ENCODE peak calls at places on chromosomes 6 and 20, in five cellular contexts. N, O, C, A and T are unnamed samples. For H3K4me1, the result is how much of the 10 kb centered on the place peaks cover.

GRCh38 chr6:39411465-39411864 is 89.0 kb upstream of the KCNK16 start:
- DNase-seq in C (no peak), N (no peak), A (no peak), O (no peak), T (no peak)

GRCh38 chr6:22764521-22764920 is 195.2 kb downstream of the HDGFL1 start:
- DNase-seq in N (no peak), O (peak), A (no peak), C (no peak), T (no peak)

GRCh38 chr20:21436186-21436585 is 38.9 kb upstream of the NKX2-4 start:
- DNase-seq in C (no peak), O (peak), A (no peak), N (no peak), T (no peak)

GRCh38 chr6:14743465-14744211 is 502.2 kb upstream of the JARID2 start:
- DNase-seq in O (no peak), N (no peak), A (peak), C (peak), T (peak)

GRCh38 chr20:57753332-57754164 is 43.7 kb upstream of the PMEPA1 start:
- DNase-seq in C (no peak), O (no peak), N (no peak), A (no peak), T (no peak)

GRCh38 chr6:79040083-79040482 is 38.0 kb downstream of the PHIP start:
- DNase-seq in N (no peak), A (no peak), C (no peak), O (no peak), T (no peak)

GRCh38 chr6:14744212-14744556 is 501.7 kb upstream of the JARID2 start:
- DNase-seq in C (no peak), O (no peak), A (no peak), N (no peak), T (no peak)

GRCh38 chr6:146077992-146078391 is 49.1 kb downstream of the GRM1 start:
- DNase-seq in N (no peak), C (no peak), O (no peak), A (no peak), T (no peak)

GRCh38 chr6:108838101-108838717 is 10.0 kb upstream of the ARMC2 start:
- DNase-seq in C (peak), N (peak), A (peak), O (no peak), T (no peak)

GRCh38 chr6:162377735-162378134 is 349.8 kb downstream of the PRKN start:
- DNase-seq in C (no peak), N (no peak), O (no peak), A (no peak), T (no peak)

GRCh38 chr20:48295445-48295903 is 510.2 kb upstream of the SULF2 start:
- DNase-seq in N (peak), A (no peak), C (no peak), O (peak), T (peak)

GRCh38 chr20:42587427-42587826 is 602.3 kb downstream of the PTPRT start:
- DNase-seq in O (no peak), C (no peak), A (no peak), N (no peak), T (no peak)

GRCh38 chr6:159875194-159875593 is 15.6 kb upstream of the MAS1 start:
- DNase-seq in A (no peak), C (no peak), O (no peak), N (no peak), T (no peak)

GRCh38 chr6:1015819-1016218 is 296.1 kb upstream of the FOXQ1 start:
- DNase-seq in N (no peak), C (no peak), O (no peak), A (no peak), T (no peak)

GRCh38 chr6:165889636-165890403 is 226.8 kb upstream of the PDE10A start:
- DNase-seq in O (no peak), A (no peak), C (no peak), N (peak), T (peak)

GRCh38 chr6:14537061-14537460 is 419.5 kb downstream of the CD83 start:
- DNase-seq in C (no peak), O (no peak), A (no peak), N (no peak), T (no peak)

DNA sequence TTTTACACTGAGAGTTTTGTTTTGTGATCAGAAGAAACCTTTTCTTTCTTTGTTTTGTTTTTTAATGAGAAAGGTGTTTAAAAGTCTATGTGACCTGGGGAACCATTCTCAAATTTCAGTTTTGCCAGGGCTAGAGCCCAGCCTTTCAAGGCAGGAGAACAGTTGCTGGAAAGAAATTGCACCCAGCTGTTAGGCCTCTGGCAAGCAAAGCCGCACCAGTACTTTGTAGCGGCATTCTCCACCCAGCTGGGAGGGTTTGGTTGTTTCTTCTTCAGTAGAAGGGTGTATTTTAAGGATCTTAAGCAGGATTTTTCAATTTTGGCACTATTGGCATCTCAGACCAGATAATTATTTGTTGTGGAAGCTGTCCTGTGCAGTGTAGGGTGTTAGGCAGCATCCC is 16.6 kb upstream of the MAPK13 start:
- DNase-seq in N (no peak), C (no peak), A (no peak), O (no peak), T (no peak)
- H3K4me1 ChIP-seq in N (under half), C (under half), A (under half), O (under half), T (under half)

GRCh38 chr20:63273180-63273579 is 567 bp downstream of the ARFGAP1 start:
- DNase-seq in O (peak), A (peak), C (no peak), N (no peak), T (no peak)
- H3K27ac ChIP-seq in O (peak), A (peak), C (peak), N (no peak), T (no peak)

GRCh38 chr6:13417431-13417830 is 70.0 kb downstream of the GFOD1 start:
- DNase-seq in N (no peak), O (no peak), C (no peak), A (no peak), T (no peak)
- H3K4me1 ChIP-seq in N (under half), O (under half), C (half or more), A (half or more), T (under half)

GRCh38 chr20:17531537-17532025 is 402 bp upstream of the BFSP1 start:
- DNase-seq in N (no peak), O (peak), A (no peak), C (no peak), T (no peak)

GRCh38 chr20:17530716-17531536 is at the start of gene BFSP1:
- DNase-seq in A (peak), O (peak), N (peak), C (peak), T (peak)

GRCh38 chr20:17534077-17534476 is 2.9 kb upstream of the BFSP1 start:
- DNase-seq in O (no peak), N (no peak), C (no peak), A (no peak), T (no peak)

GRCh38 chr20:17530153-17530552 is 1.0 kb downstream of the BFSP1 start:
- DNase-seq in O (no peak), C (no peak), A (no peak), N (no peak), T (no peak)

DNA sequence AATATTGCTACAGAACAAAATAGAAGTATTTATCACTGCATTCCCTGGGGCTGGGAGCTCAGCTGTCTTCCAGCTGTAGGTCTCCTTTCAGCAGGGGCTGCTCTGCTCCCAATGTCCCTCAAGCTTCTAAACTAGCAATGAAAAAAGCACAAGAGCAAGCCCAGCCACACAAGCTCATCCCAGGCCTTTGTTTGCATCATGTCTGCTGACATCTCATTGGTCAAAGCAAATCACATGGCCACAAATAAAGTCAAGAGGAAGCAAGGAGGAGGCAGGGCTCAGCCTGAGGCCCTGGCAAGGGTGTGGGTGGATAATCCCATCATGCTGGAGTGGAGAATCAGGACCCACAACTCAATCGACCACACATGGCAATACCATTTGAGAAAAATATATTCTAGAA is 2.2 kb upstream of the BFSP1 start:
- DNase-seq in N (peak), C (no peak), A (no peak), O (peak), T (peak)
- H3K27ac ChIP-seq in N (no peak), C (no peak), A (no peak), O (no peak), T (no peak)

GRCh38 chr6:85458782-85459181 is 8.9 kb downstream of the NT5E start:
- DNase-seq in A (no peak), N (no peak), C (no peak), O (peak), T (no peak)

GRCh38 chr6:85458184-85458583 is 8.3 kb downstream of the NT5E start:
- DNase-seq in N (no peak), A (no peak), O (no peak), C (no peak), T (no peak)

GRCh38 chr6:85459224-85459901 is 9.5 kb downstream of the NT5E start:
- DNase-seq in O (peak), A (no peak), C (no peak), N (no peak), T (no peak)

GRCh38 chr6:85455627-85456026 is 5.7 kb downstream of the NT5E start:
- DNase-seq in O (no peak), N (no peak), A (no peak), C (no peak), T (no peak)

DNA sequence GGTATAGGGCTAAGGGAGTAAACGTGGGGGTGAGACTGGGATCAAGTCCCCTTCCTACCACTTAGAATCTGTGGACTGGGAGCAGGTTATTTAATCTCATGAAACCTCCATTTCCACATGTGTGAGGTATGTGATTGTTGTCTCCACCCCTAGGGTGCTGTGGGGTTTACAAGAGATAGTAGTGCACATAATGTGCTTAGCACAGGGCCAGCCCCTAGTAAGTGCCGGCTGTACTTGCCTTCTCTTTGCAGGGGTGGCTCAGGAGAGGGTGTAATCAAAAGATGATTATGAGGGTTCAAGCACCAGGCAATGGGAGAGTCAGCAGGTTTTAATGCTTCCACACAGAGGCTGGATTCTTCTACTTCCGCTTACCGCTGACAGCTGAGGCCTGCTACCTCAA is 6.9 kb downstream of the NT5E start:
- DNase-seq in N (no peak), O (no peak), A (no peak), C (no peak), T (no peak)
- H3K4me1 ChIP-seq in N (under half), O (half or more), A (under half), C (under half), T (under half)